ENCODE peak calls at places on chromosomes 6 and 20, in ten cellular contexts. One of them, this sample, is unnamed.

GRCh38 chr20:22509090-22509938 is 75.1 kb downstream of the FOXA2 start:
- DNase-seq in central memory CD8-positive, alpha-beta T cell: no peak
- DNase-seq in left ventricle myocardium inferior: no peak
- DNase-seq in stimulated activated CD8-positive, alpha-beta memory T cell treated with anti-CD3 and anti-CD28 coated beads, Interleukin-2, amount 100 ng/mL, for 1 hour: no peak
- DNase-seq in NCI-H2029: peak
- DNase-seq in chondrocyte: no peak
- DNase-seq in lower lobe of right lung: no peak
- DNase-seq in GM12865: no peak
- DNase-seq in endothelial cell: no peak
- DNase-seq in stimulated activated CD4-positive, alpha-beta T cell treated with anti-CD3 and anti-CD28 coated beads, Interleukin-1b, Interleukin-23, amount 100 ng/mL, for 48 hours: no peak
- DNase-seq in this sample: no peak

GRCh38 chr6:39938773-39939381 is 4.6 kb upstream of the MOCS1 start:
- DNase-seq in central memory CD8-positive, alpha-beta T cell: no peak
- DNase-seq in left ventricle myocardium inferior: no peak
- DNase-seq in stimulated activated CD8-positive, alpha-beta memory T cell treated with anti-CD3 and anti-CD28 coated beads, Interleukin-2, amount 100 ng/mL, for 1 hour: no peak
- DNase-seq in NCI-H2029: peak
- DNase-seq in chondrocyte: no peak
- DNase-seq in lower lobe of right lung: no peak
- DNase-seq in GM12865: no peak
- DNase-seq in endothelial cell: no peak
- DNase-seq in stimulated activated CD4-positive, alpha-beta T cell treated with anti-CD3 and anti-CD28 coated beads, Interleukin-1b, Interleukin-23, amount 100 ng/mL, for 48 hours: no peak
- DNase-seq in this sample: no peak

GRCh38 chr6:32941412-32941784 is 570 bp upstream of the HLA-DMB start:
- DNase-seq in central memory CD8-positive, alpha-beta T cell: no peak
- DNase-seq in left ventricle myocardium inferior: no peak
- DNase-seq in stimulated activated CD8-positive, alpha-beta memory T cell treated with anti-CD3 and anti-CD28 coated beads, Interleukin-2, amount 100 ng/mL, for 1 hour: no peak
- DNase-seq in NCI-H2029: no peak
- DNase-seq in chondrocyte: no peak
- DNase-seq in lower lobe of right lung: no peak
- DNase-seq in GM12865: peak
- DNase-seq in endothelial cell: no peak
- DNase-seq in stimulated activated CD4-positive, alpha-beta T cell treated with anti-CD3 and anti-CD28 coated beads, Interleukin-1b, Interleukin-23, amount 100 ng/mL, for 48 hours: peak
- DNase-seq in this sample: peak

GRCh38 chr6:27505209-27506027 is 32.5 kb upstream of the ZNF184 start:
- DNase-seq in central memory CD8-positive, alpha-beta T cell: peak
- DNase-seq in left ventricle myocardium inferior: no peak
- DNase-seq in stimulated activated CD8-positive, alpha-beta memory T cell treated with anti-CD3 and anti-CD28 coated beads, Interleukin-2, amount 100 ng/mL, for 1 hour: no peak
- DNase-seq in NCI-H2029: no peak
- DNase-seq in chondrocyte: no peak
- DNase-seq in lower lobe of right lung: no peak
- DNase-seq in GM12865: peak
- DNase-seq in endothelial cell: peak
- DNase-seq in stimulated activated CD4-positive, alpha-beta T cell treated with anti-CD3 and anti-CD28 coated beads, Interleukin-1b, Interleukin-23, amount 100 ng/mL, for 48 hours: peak
- DNase-seq in this sample: peak

GRCh38 chr20:21513181-21513663 is 642 bp downstream of the NKX2-2 start:
- DNase-seq in central memory CD8-positive, alpha-beta T cell: no peak
- DNase-seq in left ventricle myocardium inferior: no peak
- DNase-seq in stimulated activated CD8-positive, alpha-beta memory T cell treated with anti-CD3 and anti-CD28 coated beads, Interleukin-2, amount 100 ng/mL, for 1 hour: no peak
- DNase-seq in NCI-H2029: no peak
- DNase-seq in chondrocyte: no peak
- DNase-seq in lower lobe of right lung: peak
- DNase-seq in GM12865: no peak
- DNase-seq in endothelial cell: no peak
- DNase-seq in stimulated activated CD4-positive, alpha-beta T cell treated with anti-CD3 and anti-CD28 coated beads, Interleukin-1b, Interleukin-23, amount 100 ng/mL, for 48 hours: no peak
- DNase-seq in this sample: no peak

GRCh38 chr6:38570750-38571149 is 69.0 kb downstream of the BTBD9 start:
- DNase-seq in central memory CD8-positive, alpha-beta T cell: no peak
- DNase-seq in left ventricle myocardium inferior: no peak
- DNase-seq in stimulated activated CD8-positive, alpha-beta memory T cell treated with anti-CD3 and anti-CD28 coated beads, Interleukin-2, amount 100 ng/mL, for 1 hour: no peak
- DNase-seq in NCI-H2029: no peak
- DNase-seq in chondrocyte: no peak
- DNase-seq in lower lobe of right lung: no peak
- DNase-seq in GM12865: peak
- DNase-seq in endothelial cell: no peak
- DNase-seq in stimulated activated CD4-positive, alpha-beta T cell treated with anti-CD3 and anti-CD28 coated beads, Interleukin-1b, Interleukin-23, amount 100 ng/mL, for 48 hours: no peak
- DNase-seq in this sample: no peak

GRCh38 chr6:44065443-44066115 is 61.7 kb downstream of the MRPL14 start:
- DNase-seq in central memory CD8-positive, alpha-beta T cell: no peak
- DNase-seq in left ventricle myocardium inferior: no peak
- DNase-seq in stimulated activated CD8-positive, alpha-beta memory T cell treated with anti-CD3 and anti-CD28 coated beads, Interleukin-2, amount 100 ng/mL, for 1 hour: no peak
- DNase-seq in NCI-H2029: no peak
- DNase-seq in chondrocyte: no peak
- DNase-seq in lower lobe of right lung: no peak
- DNase-seq in GM12865: no peak
- DNase-seq in endothelial cell: no peak
- DNase-seq in stimulated activated CD4-positive, alpha-beta T cell treated with anti-CD3 and anti-CD28 coated beads, Interleukin-1b, Interleukin-23, amount 100 ng/mL, for 48 hours: no peak
- DNase-seq in this sample: no peak

GRCh38 chr6:36284359-36284758 is 14.5 kb downstream of the PNPLA1 start:
- DNase-seq in central memory CD8-positive, alpha-beta T cell: no peak
- DNase-seq in left ventricle myocardium inferior: no peak
- DNase-seq in stimulated activated CD8-positive, alpha-beta memory T cell treated with anti-CD3 and anti-CD28 coated beads, Interleukin-2, amount 100 ng/mL, for 1 hour: no peak
- DNase-seq in NCI-H2029: no peak
- DNase-seq in chondrocyte: no peak
- DNase-seq in lower lobe of right lung: no peak
- DNase-seq in GM12865: no peak
- DNase-seq in endothelial cell: no peak
- DNase-seq in stimulated activated CD4-positive, alpha-beta T cell treated with anti-CD3 and anti-CD28 coated beads, Interleukin-1b, Interleukin-23, amount 100 ng/mL, for 48 hours: no peak
- DNase-seq in this sample: no peak

GRCh38 chr6:130381459-130382380 is 15.9 kb downstream of the TMEM200A start:
- DNase-seq in central memory CD8-positive, alpha-beta T cell: no peak
- DNase-seq in left ventricle myocardium inferior: no peak
- DNase-seq in stimulated activated CD8-positive, alpha-beta memory T cell treated with anti-CD3 and anti-CD28 coated beads, Interleukin-2, amount 100 ng/mL, for 1 hour: no peak
- DNase-seq in NCI-H2029: no peak
- DNase-seq in chondrocyte: no peak
- DNase-seq in lower lobe of right lung: no peak
- DNase-seq in GM12865: peak
- DNase-seq in endothelial cell: no peak
- DNase-seq in stimulated activated CD4-positive, alpha-beta T cell treated with anti-CD3 and anti-CD28 coated beads, Interleukin-1b, Interleukin-23, amount 100 ng/mL, for 48 hours: no peak
- DNase-seq in this sample: no peak

GRCh38 chr6:145731432-145731831 is 3.9 kb downstream of the EPM2A start:
- DNase-seq in central memory CD8-positive, alpha-beta T cell: no peak
- DNase-seq in left ventricle myocardium inferior: no peak
- DNase-seq in stimulated activated CD8-positive, alpha-beta memory T cell treated with anti-CD3 and anti-CD28 coated beads, Interleukin-2, amount 100 ng/mL, for 1 hour: no peak
- DNase-seq in NCI-H2029: no peak
- DNase-seq in chondrocyte: no peak
- DNase-seq in lower lobe of right lung: no peak
- DNase-seq in GM12865: no peak
- DNase-seq in endothelial cell: no peak
- DNase-seq in stimulated activated CD4-positive, alpha-beta T cell treated with anti-CD3 and anti-CD28 coated beads, Interleukin-1b, Interleukin-23, amount 100 ng/mL, for 48 hours: peak
- DNase-seq in this sample: no peak

GRCh38 chr20:3228750-3229032 is 10.3 kb downstream of the SLC4A11 start:
- DNase-seq in central memory CD8-positive, alpha-beta T cell: no peak
- DNase-seq in left ventricle myocardium inferior: no peak
- DNase-seq in stimulated activated CD8-positive, alpha-beta memory T cell treated with anti-CD3 and anti-CD28 coated beads, Interleukin-2, amount 100 ng/mL, for 1 hour: no peak
- DNase-seq in NCI-H2029: no peak
- DNase-seq in chondrocyte: no peak
- DNase-seq in lower lobe of right lung: no peak
- DNase-seq in GM12865: no peak
- DNase-seq in endothelial cell: no peak
- DNase-seq in stimulated activated CD4-positive, alpha-beta T cell treated with anti-CD3 and anti-CD28 coated beads, Interleukin-1b, Interleukin-23, amount 100 ng/mL, for 48 hours: no peak
- DNase-seq in this sample: no peak

GRCh38 chr20:63782051-63782471 is 42.5 kb downstream of the SLC2A4RG start:
- DNase-seq in central memory CD8-positive, alpha-beta T cell: peak
- DNase-seq in left ventricle myocardium inferior: no peak
- DNase-seq in stimulated activated CD8-positive, alpha-beta memory T cell treated with anti-CD3 and anti-CD28 coated beads, Interleukin-2, amount 100 ng/mL, for 1 hour: peak
- DNase-seq in NCI-H2029: no peak
- DNase-seq in chondrocyte: no peak
- DNase-seq in lower lobe of right lung: no peak
- DNase-seq in GM12865: peak
- DNase-seq in endothelial cell: no peak
- DNase-seq in stimulated activated CD4-positive, alpha-beta T cell treated with anti-CD3 and anti-CD28 coated beads, Interleukin-1b, Interleukin-23, amount 100 ng/mL, for 48 hours: peak
- DNase-seq in this sample: peak

GRCh38 chr20:5448449-5449118 is 131.8 kb upstream of the PROKR2 start:
- DNase-seq in central memory CD8-positive, alpha-beta T cell: peak
- DNase-seq in left ventricle myocardium inferior: no peak
- DNase-seq in stimulated activated CD8-positive, alpha-beta memory T cell treated with anti-CD3 and anti-CD28 coated beads, Interleukin-2, amount 100 ng/mL, for 1 hour: peak
- DNase-seq in NCI-H2029: peak
- DNase-seq in chondrocyte: no peak
- DNase-seq in lower lobe of right lung: no peak
- DNase-seq in GM12865: peak
- DNase-seq in endothelial cell: peak
- DNase-seq in stimulated activated CD4-positive, alpha-beta T cell treated with anti-CD3 and anti-CD28 coated beads, Interleukin-1b, Interleukin-23, amount 100 ng/mL, for 48 hours: peak
- DNase-seq in this sample: peak

GRCh38 chr20:62518911-62519310 is 43.1 kb upstream of the GATA5 start:
- DNase-seq in central memory CD8-positive, alpha-beta T cell: no peak
- DNase-seq in left ventricle myocardium inferior: no peak
- DNase-seq in stimulated activated CD8-positive, alpha-beta memory T cell treated with anti-CD3 and anti-CD28 coated beads, Interleukin-2, amount 100 ng/mL, for 1 hour: no peak
- DNase-seq in NCI-H2029: no peak
- DNase-seq in chondrocyte: no peak
- DNase-seq in lower lobe of right lung: no peak
- DNase-seq in GM12865: no peak
- DNase-seq in endothelial cell: no peak
- DNase-seq in stimulated activated CD4-positive, alpha-beta T cell treated with anti-CD3 and anti-CD28 coated beads, Interleukin-1b, Interleukin-23, amount 100 ng/mL, for 48 hours: no peak
- DNase-seq in this sample: no peak

GRCh38 chr20:23926941-23927872 is 47.7 kb upstream of the CST5 start:
- DNase-seq in central memory CD8-positive, alpha-beta T cell: no peak
- DNase-seq in left ventricle myocardium inferior: no peak
- DNase-seq in stimulated activated CD8-positive, alpha-beta memory T cell treated with anti-CD3 and anti-CD28 coated beads, Interleukin-2, amount 100 ng/mL, for 1 hour: no peak
- DNase-seq in NCI-H2029: no peak
- DNase-seq in chondrocyte: no peak
- DNase-seq in lower lobe of right lung: no peak
- DNase-seq in GM12865: no peak
- DNase-seq in endothelial cell: no peak
- DNase-seq in stimulated activated CD4-positive, alpha-beta T cell treated with anti-CD3 and anti-CD28 coated beads, Interleukin-1b, Interleukin-23, amount 100 ng/mL, for 48 hours: no peak
- DNase-seq in this sample: no peak

GRCh38 chr6:131948692-131949614 is 2.2 kb downstream of the CCN2 start:
- DNase-seq in central memory CD8-positive, alpha-beta T cell: no peak
- DNase-seq in left ventricle myocardium inferior: no peak
- DNase-seq in stimulated activated CD8-positive, alpha-beta memory T cell treated with anti-CD3 and anti-CD28 coated beads, Interleukin-2, amount 100 ng/mL, for 1 hour: no peak
- DNase-seq in NCI-H2029: no peak
- DNase-seq in chondrocyte: no peak
- DNase-seq in lower lobe of right lung: no peak
- DNase-seq in GM12865: no peak
- DNase-seq in endothelial cell: no peak
- DNase-seq in stimulated activated CD4-positive, alpha-beta T cell treated with anti-CD3 and anti-CD28 coated beads, Interleukin-1b, Interleukin-23, amount 100 ng/mL, for 48 hours: no peak
- DNase-seq in this sample: no peak

GRCh38 chr20:41365785-41366545 is 653 bp downstream of the EMILIN3 start:
- DNase-seq in central memory CD8-positive, alpha-beta T cell: no peak
- DNase-seq in left ventricle myocardium inferior: no peak
- DNase-seq in stimulated activated CD8-positive, alpha-beta memory T cell treated with anti-CD3 and anti-CD28 coated beads, Interleukin-2, amount 100 ng/mL, for 1 hour: no peak
- DNase-seq in NCI-H2029: peak
- DNase-seq in chondrocyte: peak
- DNase-seq in lower lobe of right lung: no peak
- DNase-seq in GM12865: no peak
- DNase-seq in endothelial cell: no peak
- DNase-seq in stimulated activated CD4-positive, alpha-beta T cell treated with anti-CD3 and anti-CD28 coated beads, Interleukin-1b, Interleukin-23, amount 100 ng/mL, for 48 hours: no peak
- DNase-seq in this sample: no peak

GRCh38 chr20:37299718-37300529 is 10.5 kb downstream of the MANBAL start:
- DNase-seq in central memory CD8-positive, alpha-beta T cell: no peak
- DNase-seq in left ventricle myocardium inferior: no peak
- DNase-seq in stimulated activated CD8-positive, alpha-beta memory T cell treated with anti-CD3 and anti-CD28 coated beads, Interleukin-2, amount 100 ng/mL, for 1 hour: no peak
- DNase-seq in NCI-H2029: no peak
- DNase-seq in chondrocyte: no peak
- DNase-seq in lower lobe of right lung: no peak
- DNase-seq in GM12865: no peak
- DNase-seq in endothelial cell: no peak
- DNase-seq in stimulated activated CD4-positive, alpha-beta T cell treated with anti-CD3 and anti-CD28 coated beads, Interleukin-1b, Interleukin-23, amount 100 ng/mL, for 48 hours: no peak
- DNase-seq in this sample: no peak

GRCh38 chr20:49399329-49399728 is 83.1 kb downstream of the KCNB1 start:
- DNase-seq in central memory CD8-positive, alpha-beta T cell: no peak
- DNase-seq in left ventricle myocardium inferior: no peak
- DNase-seq in stimulated activated CD8-positive, alpha-beta memory T cell treated with anti-CD3 and anti-CD28 coated beads, Interleukin-2, amount 100 ng/mL, for 1 hour: no peak
- DNase-seq in NCI-H2029: peak
- DNase-seq in chondrocyte: no peak
- DNase-seq in lower lobe of right lung: no peak
- DNase-seq in GM12865: no peak
- DNase-seq in endothelial cell: no peak
- DNase-seq in stimulated activated CD4-positive, alpha-beta T cell treated with anti-CD3 and anti-CD28 coated beads, Interleukin-1b, Interleukin-23, amount 100 ng/mL, for 48 hours: no peak
- DNase-seq in this sample: no peak

GRCh38 chr6:39453236-39453635 is 130.7 kb upstream of the KCNK16 start:
- DNase-seq in central memory CD8-positive, alpha-beta T cell: no peak
- DNase-seq in left ventricle myocardium inferior: no peak
- DNase-seq in stimulated activated CD8-positive, alpha-beta memory T cell treated with anti-CD3 and anti-CD28 coated beads, Interleukin-2, amount 100 ng/mL, for 1 hour: no peak
- DNase-seq in NCI-H2029: no peak
- DNase-seq in chondrocyte: no peak
- DNase-seq in lower lobe of right lung: no peak
- DNase-seq in GM12865: no peak
- DNase-seq in endothelial cell: no peak
- DNase-seq in stimulated activated CD4-positive, alpha-beta T cell treated with anti-CD3 and anti-CD28 coated beads, Interleukin-1b, Interleukin-23, amount 100 ng/mL, for 48 hours: no peak
- DNase-seq in this sample: no peak

GRCh38 chr6:38935051-38935450 is 113.5 kb upstream of the GLP1R start:
- DNase-seq in central memory CD8-positive, alpha-beta T cell: no peak
- DNase-seq in left ventricle myocardium inferior: no peak
- DNase-seq in stimulated activated CD8-positive, alpha-beta memory T cell treated with anti-CD3 and anti-CD28 coated beads, Interleukin-2, amount 100 ng/mL, for 1 hour: no peak
- DNase-seq in NCI-H2029: no peak
- DNase-seq in chondrocyte: no peak
- DNase-seq in lower lobe of right lung: no peak
- DNase-seq in GM12865: no peak
- DNase-seq in endothelial cell: no peak
- DNase-seq in stimulated activated CD4-positive, alpha-beta T cell treated with anti-CD3 and anti-CD28 coated beads, Interleukin-1b, Interleukin-23, amount 100 ng/mL, for 48 hours: no peak
- DNase-seq in this sample: no peak

GRCh38 chr6:73710948-73711347 is 14.9 kb downstream of the CD109 start:
- DNase-seq in central memory CD8-positive, alpha-beta T cell: no peak
- DNase-seq in left ventricle myocardium inferior: no peak
- DNase-seq in stimulated activated CD8-positive, alpha-beta memory T cell treated with anti-CD3 and anti-CD28 coated beads, Interleukin-2, amount 100 ng/mL, for 1 hour: no peak
- DNase-seq in NCI-H2029: no peak
- DNase-seq in chondrocyte: no peak
- DNase-seq in lower lobe of right lung: no peak
- DNase-seq in GM12865: no peak
- DNase-seq in endothelial cell: no peak
- DNase-seq in stimulated activated CD4-positive, alpha-beta T cell treated with anti-CD3 and anti-CD28 coated beads, Interleukin-1b, Interleukin-23, amount 100 ng/mL, for 48 hours: no peak
- DNase-seq in this sample: no peak

GRCh38 chr6:167762259-167762962 is 64.3 kb upstream of the AFDN start:
- DNase-seq in central memory CD8-positive, alpha-beta T cell: no peak
- DNase-seq in left ventricle myocardium inferior: no peak
- DNase-seq in stimulated activated CD8-positive, alpha-beta memory T cell treated with anti-CD3 and anti-CD28 coated beads, Interleukin-2, amount 100 ng/mL, for 1 hour: no peak
- DNase-seq in NCI-H2029: no peak
- DNase-seq in chondrocyte: no peak
- DNase-seq in lower lobe of right lung: no peak
- DNase-seq in GM12865: no peak
- DNase-seq in endothelial cell: no peak
- DNase-seq in stimulated activated CD4-positive, alpha-beta T cell treated with anti-CD3 and anti-CD28 coated beads, Interleukin-1b, Interleukin-23, amount 100 ng/mL, for 48 hours: no peak
- DNase-seq in this sample: no peak

GRCh38 chr6:132122871-132123270 is 171.7 kb upstream of the CCN2 start:
- DNase-seq in central memory CD8-positive, alpha-beta T cell: no peak
- DNase-seq in left ventricle myocardium inferior: no peak
- DNase-seq in stimulated activated CD8-positive, alpha-beta memory T cell treated with anti-CD3 and anti-CD28 coated beads, Interleukin-2, amount 100 ng/mL, for 1 hour: no peak
- DNase-seq in NCI-H2029: no peak
- DNase-seq in chondrocyte: no peak
- DNase-seq in lower lobe of right lung: no peak
- DNase-seq in GM12865: no peak
- DNase-seq in endothelial cell: no peak
- DNase-seq in stimulated activated CD4-positive, alpha-beta T cell treated with anti-CD3 and anti-CD28 coated beads, Interleukin-1b, Interleukin-23, amount 100 ng/mL, for 48 hours: no peak
- DNase-seq in this sample: no peak

GRCh38 chr20:478949-479429 is 16.7 kb upstream of the TBC1D20 start:
- DNase-seq in central memory CD8-positive, alpha-beta T cell: no peak
- DNase-seq in left ventricle myocardium inferior: no peak
- DNase-seq in stimulated activated CD8-positive, alpha-beta memory T cell treated with anti-CD3 and anti-CD28 coated beads, Interleukin-2, amount 100 ng/mL, for 1 hour: no peak
- DNase-seq in NCI-H2029: peak
- DNase-seq in chondrocyte: no peak
- DNase-seq in lower lobe of right lung: no peak
- DNase-seq in GM12865: peak
- DNase-seq in endothelial cell: peak
- DNase-seq in stimulated activated CD4-positive, alpha-beta T cell treated with anti-CD3 and anti-CD28 coated beads, Interleukin-1b, Interleukin-23, amount 100 ng/mL, for 48 hours: no peak
- DNase-seq in this sample: no peak

GRCh38 chr6:8194499-8194898 is 92.2 kb upstream of the EEF1E1 start:
- DNase-seq in central memory CD8-positive, alpha-beta T cell: no peak
- DNase-seq in left ventricle myocardium inferior: no peak
- DNase-seq in stimulated activated CD8-positive, alpha-beta memory T cell treated with anti-CD3 and anti-CD28 coated beads, Interleukin-2, amount 100 ng/mL, for 1 hour: no peak
- DNase-seq in NCI-H2029: no peak
- DNase-seq in chondrocyte: no peak
- DNase-seq in lower lobe of right lung: no peak
- DNase-seq in GM12865: no peak
- DNase-seq in endothelial cell: no peak
- DNase-seq in stimulated activated CD4-positive, alpha-beta T cell treated with anti-CD3 and anti-CD28 coated beads, Interleukin-1b, Interleukin-23, amount 100 ng/mL, for 48 hours: no peak
- DNase-seq in this sample: no peak